ENCODE peak calls at places on chromosome 18, in five cellular contexts. One of them, this sample, is unnamed.

GRCh38 chr18:13973061-13973460 is 57.7 kb upstream of the MC2R start:
- DNase-seq in neuronal stem cell: no peak
- DNase-seq in H9: peak; percentile 52
- DNase-seq in H1: no peak
- DNase-seq in trophoblast cell: no peak
- DNase-seq in this sample: no peak

GRCh38 chr18:10379511-10379910 is 74.9 kb upstream of the APCDD1 start:
- DNase-seq in neuronal stem cell: no peak
- DNase-seq in H9: no peak
- DNase-seq in H1: no peak
- DNase-seq in trophoblast cell: no peak
- DNase-seq in this sample: peak; percentile 26

GRCh38 chr18:35422227-35422626 is 45.1 kb upstream of the ZNF396 start:
- DNase-seq in neuronal stem cell: no peak
- DNase-seq in H9: no peak
- DNase-seq in H1: no peak
- DNase-seq in trophoblast cell: no peak
- DNase-seq in this sample: no peak

GRCh38 chr18:73136134-73136533 is 268.3 kb upstream of the NETO1 start:
- DNase-seq in neuronal stem cell: no peak
- DNase-seq in H9: no peak
- DNase-seq in H1: no peak
- DNase-seq in trophoblast cell: peak; percentile 6
- DNase-seq in this sample: peak; percentile 10

GRCh38 chr18:51561821-51562220 is 364.3 kb upstream of the MEX3C start:
- DNase-seq in neuronal stem cell: no peak
- DNase-seq in H9: no peak
- DNase-seq in H1: no peak
- DNase-seq in trophoblast cell: no peak
- DNase-seq in this sample: no peak

GRCh38 chr18:7856733-7857132 is 289.6 kb downstream of the PTPRM start:
- DNase-seq in neuronal stem cell: no peak
- DNase-seq in H9: no peak
- DNase-seq in H1: no peak
- DNase-seq in trophoblast cell: peak; percentile 91
- DNase-seq in this sample: peak; percentile 20

GRCh38 chr18:35697869-35698268 is 116.3 kb downstream of the GALNT1 start:
- DNase-seq in neuronal stem cell: no peak
- DNase-seq in H9: no peak
- DNase-seq in H1: no peak
- DNase-seq in trophoblast cell: no peak
- DNase-seq in this sample: peak; percentile 22

GRCh38 chr18:25289040-25289631 is 62.8 kb downstream of the ZNF521 start:
- DNase-seq in neuronal stem cell: no peak
- DNase-seq in H9: no peak
- DNase-seq in H1: no peak
- DNase-seq in trophoblast cell: peak; percentile 76
- DNase-seq in this sample: peak; percentile 98

GRCh38 chr18:45169610-45170009 is 445.7 kb upstream of the SLC14A2 start:
- DNase-seq in neuronal stem cell: no peak
- DNase-seq in H9: no peak
- DNase-seq in H1: no peak
- DNase-seq in trophoblast cell: peak; percentile 77
- DNase-seq in this sample: peak; percentile 95

GRCh38 chr18:79571221-79572092 is 108.1 kb upstream of the CTDP1 start:
- DNase-seq in neuronal stem cell: no peak
- DNase-seq in H9: peak; percentile 24
- DNase-seq in H1: no peak
- DNase-seq in trophoblast cell: no peak
- DNase-seq in this sample: no peak

GRCh38 chr18:27604583-27604982 is 419.5 kb upstream of the CHST9 start:
- DNase-seq in neuronal stem cell: no peak
- DNase-seq in H9: no peak
- DNase-seq in H1: no peak
- DNase-seq in trophoblast cell: peak; percentile 39
- DNase-seq in this sample: peak; percentile 94

GRCh38 chr18:45482286-45482685 is 133.0 kb upstream of the SLC14A2 start:
- DNase-seq in neuronal stem cell: no peak
- DNase-seq in H9: no peak
- DNase-seq in H1: no peak
- DNase-seq in trophoblast cell: no peak
- DNase-seq in this sample: no peak

GRCh38 chr18:72833471-72833870 is 34.3 kb downstream of the NETO1 start:
- DNase-seq in neuronal stem cell: no peak
- DNase-seq in H9: no peak
- DNase-seq in H1: no peak
- DNase-seq in trophoblast cell: no peak
- DNase-seq in this sample: peak; percentile 3

GRCh38 chr18:79600596-79600995 is 79.0 kb upstream of the CTDP1 start:
- DNase-seq in neuronal stem cell: no peak
- DNase-seq in H9: no peak
- DNase-seq in H1: no peak
- DNase-seq in trophoblast cell: no peak
- DNase-seq in this sample: no peak

GRCh38 chr18:394997-395383 is 105.5 kb downstream of the COLEC12 start:
- DNase-seq in neuronal stem cell: no peak
- DNase-seq in H9: no peak
- DNase-seq in H1: no peak
- DNase-seq in trophoblast cell: peak; percentile 82
- DNase-seq in this sample: peak; percentile 69

GRCh38 chr18:68507781-68508180 is 207.1 kb downstream of the TMX3 start:
- DNase-seq in neuronal stem cell: no peak
- DNase-seq in H9: no peak
- DNase-seq in H1: no peak
- DNase-seq in trophoblast cell: no peak
- DNase-seq in this sample: no peak

GRCh38 chr18:25042641-25043051 is 309.3 kb downstream of the ZNF521 start:
- DNase-seq in neuronal stem cell: no peak
- DNase-seq in H9: no peak
- DNase-seq in H1: no peak
- DNase-seq in trophoblast cell: no peak
- DNase-seq in this sample: peak; percentile 18

GRCh38 chr18:60987963-60988362 is 345.3 kb upstream of the CDH20 start:
- DNase-seq in neuronal stem cell: no peak
- DNase-seq in H9: no peak
- DNase-seq in H1: no peak
- DNase-seq in trophoblast cell: no peak
- DNase-seq in this sample: peak; percentile 4

GRCh38 chr18:78918707-78919106 is 60.9 kb upstream of the SALL3 start:
- DNase-seq in neuronal stem cell: no peak
- DNase-seq in H9: no peak
- DNase-seq in H1: no peak
- DNase-seq in trophoblast cell: no peak
- DNase-seq in this sample: no peak

GRCh38 chr18:46531472-46531871 is 125.5 kb downstream of the LOXHD1 start:
- DNase-seq in neuronal stem cell: no peak
- DNase-seq in H9: no peak
- DNase-seq in H1: no peak
- DNase-seq in trophoblast cell: no peak
- DNase-seq in this sample: no peak

GRCh38 chr18:67805261-67805660 is 288.7 kb upstream of the DSEL start:
- DNase-seq in neuronal stem cell: no peak
- DNase-seq in H9: no peak
- DNase-seq in H1: no peak
- DNase-seq in trophoblast cell: no peak
- DNase-seq in this sample: no peak

GRCh38 chr18:56560992-56561391 is 77.4 kb downstream of the TXNL1 start:
- DNase-seq in neuronal stem cell: no peak
- DNase-seq in H9: no peak
- DNase-seq in H1: no peak
- DNase-seq in trophoblast cell: no peak
- DNase-seq in this sample: no peak

GRCh38 chr18:72830109-72830508 is 37.7 kb downstream of the NETO1 start:
- DNase-seq in neuronal stem cell: peak; percentile 41
- DNase-seq in H9: peak; percentile 67
- DNase-seq in H1: no peak
- DNase-seq in trophoblast cell: no peak
- DNase-seq in this sample: peak; percentile 5

GRCh38 chr18:68177807-68178702 is 536.9 kb downstream of the TMX3 start:
- DNase-seq in neuronal stem cell: no peak
- DNase-seq in H9: no peak
- DNase-seq in H1: no peak
- DNase-seq in trophoblast cell: peak; percentile 78
- DNase-seq in this sample: peak; percentile 92

GRCh38 chr18:2186967-2187366 is 384.3 kb downstream of the METTL4 start:
- DNase-seq in neuronal stem cell: no peak
- DNase-seq in H9: no peak
- DNase-seq in H1: no peak
- DNase-seq in trophoblast cell: no peak
- DNase-seq in this sample: no peak

GRCh38 chr18:45760443-45761036 is 36.6 kb downstream of the SLC14A1 start:
- DNase-seq in neuronal stem cell: no peak
- DNase-seq in H9: no peak
- DNase-seq in H1: no peak
- DNase-seq in trophoblast cell: no peak
- DNase-seq in this sample: no peak

GRCh38 chr18:34364699-34365098 is 140.0 kb upstream of the NOL4 start:
- DNase-seq in neuronal stem cell: no peak
- DNase-seq in H9: no peak
- DNase-seq in H1: no peak
- DNase-seq in trophoblast cell: no peak
- DNase-seq in this sample: no peak

GRCh38 chr18:26059357-26059756 is 31.1 kb downstream of the SS18 start:
- DNase-seq in neuronal stem cell: no peak
- DNase-seq in H9: no peak
- DNase-seq in H1: no peak
- DNase-seq in trophoblast cell: no peak
- DNase-seq in this sample: no peak

GRCh38 chr18:46497129-46497528 is 159.9 kb downstream of the LOXHD1 start:
- DNase-seq in neuronal stem cell: peak; percentile 79
- DNase-seq in H9: peak; percentile 55
- DNase-seq in H1: no peak
- DNase-seq in trophoblast cell: peak; percentile 65
- DNase-seq in this sample: peak; percentile 2

GRCh38 chr18:77702686-77703085 is 453.0 kb downstream of the GALR1 start:
- DNase-seq in neuronal stem cell: peak; percentile 31
- DNase-seq in H9: no peak
- DNase-seq in H1: no peak
- DNase-seq in trophoblast cell: peak; percentile 37
- DNase-seq in this sample: no peak

GRCh38 chr18:887716-888115 is 17.0 kb upstream of the ADCYAP1 start:
- DNase-seq in neuronal stem cell: no peak
- DNase-seq in H9: no peak
- DNase-seq in H1: no peak
- DNase-seq in trophoblast cell: no peak
- DNase-seq in this sample: no peak

GRCh38 chr18:70384181-70384790 is 95.4 kb downstream of the SOCS6 start:
- DNase-seq in neuronal stem cell: no peak
- DNase-seq in H9: no peak
- DNase-seq in H1: no peak
- DNase-seq in trophoblast cell: peak; percentile 7
- DNase-seq in this sample: peak; percentile 67

GRCh38 chr18:9535430-9535972 is 60.2 kb downstream of the RALBP1 start:
- DNase-seq in neuronal stem cell: peak; percentile 6
- DNase-seq in H9: no peak
- DNase-seq in H1: no peak
- DNase-seq in trophoblast cell: peak; percentile 73
- DNase-seq in this sample: peak; percentile 69

DNA sequence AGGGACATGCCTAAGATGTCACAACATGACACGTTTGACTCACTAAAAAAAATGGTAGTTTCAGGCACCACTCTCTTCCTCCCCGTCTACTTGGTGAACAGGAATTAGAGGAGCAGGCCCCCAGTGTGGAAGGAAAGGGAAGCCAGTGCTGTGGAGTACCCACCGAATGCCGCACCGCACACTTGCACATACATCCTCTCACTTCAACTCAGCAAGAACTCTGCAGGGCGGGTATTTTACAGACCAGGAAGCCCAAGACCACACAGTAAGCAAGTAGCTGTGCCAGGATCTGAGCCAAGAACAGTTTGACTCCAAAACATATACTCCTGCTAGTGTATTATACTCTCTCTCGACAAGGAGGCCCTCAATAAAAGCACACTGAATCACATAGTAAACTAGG is 69.8 kb downstream of the BCL2 start:
- DNase-seq in neuronal stem cell: no peak
- DNase-seq in H9: no peak
- DNase-seq in H1: no peak
- DNase-seq in trophoblast cell: no peak
- DNase-seq in this sample: no peak
- H2BK12ac ChIP-seq in neuronal stem cell: no peak overlapping the region
- H2BK12ac ChIP-seq in H9: no peak overlapping the region
- H2BK12ac ChIP-seq in H1: no peak overlapping the region
- H2BK12ac ChIP-seq in trophoblast cell: no peak overlapping the region
- H2BK12ac ChIP-seq in this sample: no peak overlapping the region

GRCh38 chr18:21115519-21116411 is 4.2 kb upstream of the ROCK1 start:
- DNase-seq in neuronal stem cell: no peak
- DNase-seq in H9: peak; percentile 39
- DNase-seq in H1: no peak
- DNase-seq in trophoblast cell: no peak
- DNase-seq in this sample: peak; percentile 29
- H2BK120ac ChIP-seq in neuronal stem cell: no peak overlapping the region
- H2BK120ac ChIP-seq in H9: no peak overlapping the region
- H2BK120ac ChIP-seq in H1: no peak overlapping the region
- H2BK120ac ChIP-seq in trophoblast cell: no peak overlapping the region
- H2BK120ac ChIP-seq in this sample: no peak overlapping the region

GRCh38 chr18:54787616-54788015 is 40.7 kb upstream of the RAB27B start:
- DNase-seq in neuronal stem cell: no peak
- DNase-seq in H9: no peak
- DNase-seq in H1: no peak
- DNase-seq in trophoblast cell: no peak
- DNase-seq in this sample: peak; percentile 26
- H3K18ac ChIP-seq in neuronal stem cell: no peak overlapping the region
- H3K18ac ChIP-seq in H9: no peak overlapping the region
- H3K18ac ChIP-seq in H1: no peak overlapping the region
- H3K18ac ChIP-seq in trophoblast cell: no peak overlapping the region
- H3K18ac ChIP-seq in this sample: no peak overlapping the region

DNA sequence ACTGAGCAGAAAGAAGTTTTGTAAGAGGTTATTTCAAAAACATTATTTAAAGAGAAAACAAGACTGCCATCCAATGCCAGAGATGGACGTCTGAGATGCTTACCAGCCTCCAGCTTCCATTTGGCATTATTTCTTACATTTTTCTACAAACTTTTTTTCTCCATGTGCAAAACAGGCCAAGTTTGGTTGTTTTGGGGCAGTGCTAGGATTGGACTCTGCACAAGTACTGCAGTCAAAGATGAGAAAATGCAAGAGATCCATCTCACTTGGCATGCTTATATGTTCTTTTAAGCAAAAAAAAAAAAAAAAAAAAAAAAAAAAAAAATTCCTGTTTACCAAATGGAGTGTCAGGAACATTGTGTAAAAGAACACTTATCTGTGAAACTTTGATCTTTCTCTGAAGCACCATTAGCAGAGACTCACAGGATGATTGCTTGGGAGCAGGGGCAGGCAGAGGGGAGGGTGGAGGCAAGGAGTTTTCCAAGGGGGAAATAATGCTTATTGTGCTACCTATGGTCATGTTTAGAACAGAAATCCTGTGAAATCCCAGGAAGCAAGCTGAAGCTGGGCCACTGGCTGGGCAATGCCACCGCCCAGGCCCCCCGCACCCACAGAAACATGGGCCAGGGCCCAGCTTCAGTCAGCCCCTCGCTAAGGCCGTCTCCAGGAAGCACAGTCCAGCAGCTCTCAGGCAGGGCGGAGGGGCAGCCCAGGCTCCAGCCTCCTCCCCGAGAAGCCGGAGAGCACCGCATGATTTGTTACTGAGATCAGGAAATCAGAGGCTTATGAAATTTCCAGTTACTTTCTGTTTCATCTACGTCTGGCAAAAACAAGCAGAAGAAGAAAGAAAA is 229.4 kb downstream of the ZNF516 start:
- DNase-seq in neuronal stem cell: no peak
- DNase-seq in H9: no peak
- DNase-seq in H1: no peak
- DNase-seq in trophoblast cell: no peak
- DNase-seq in this sample: peak; percentile 3
- H2BK12ac ChIP-seq in neuronal stem cell: no peak overlapping the region
- H2BK12ac ChIP-seq in H9: no peak overlapping the region
- H2BK12ac ChIP-seq in H1: no peak overlapping the region
- H2BK12ac ChIP-seq in trophoblast cell: no peak overlapping the region
- H2BK12ac ChIP-seq in this sample: no peak overlapping the region

This sample was measured in mesenchymal stem cell.